ENCODE peak calls at places on chromosomes 6 and 20, in ten cellular contexts. One of them, this sample, is unnamed.

GRCh38 chr6:157194643-157195042 is 128.7 kb downstream of the TMEM242 start:
- DNase-seq in occipital lobe: no peak
- DNase-seq in GM04504: no peak
- DNase-seq in uterus: no peak
- DNase-seq in ACHN: no peak
- DNase-seq in PC-3: peak; percentile 19
- DNase-seq in iPS-NIHi11: no peak
- DNase-seq in AG04450: no peak
- DNase-seq in DMS153: no peak
- DNase-seq in HEK293T: no peak
- DNase-seq in this sample: no peak

GRCh38 chr6:1946583-1946982 is 298.8 kb downstream of the GMDS start:
- DNase-seq in occipital lobe: no peak
- DNase-seq in GM04504: no peak
- DNase-seq in uterus: no peak
- DNase-seq in ACHN: no peak
- DNase-seq in PC-3: no peak
- DNase-seq in iPS-NIHi11: no peak
- DNase-seq in AG04450: no peak
- DNase-seq in DMS153: no peak
- DNase-seq in HEK293T: no peak
- DNase-seq in this sample: no peak

GRCh38 chr6:27096834-27097511 is 150.5 kb upstream of the PRSS16 start:
- DNase-seq in occipital lobe: no peak
- DNase-seq in GM04504: peak; percentile 24
- DNase-seq in uterus: no peak
- DNase-seq in ACHN: no peak
- DNase-seq in PC-3: no peak
- DNase-seq in iPS-NIHi11: peak; percentile 67
- DNase-seq in AG04450: peak; percentile 26
- DNase-seq in DMS153: no peak
- DNase-seq in HEK293T: peak; percentile 38
- DNase-seq in this sample: peak; percentile 3

GRCh38 chr6:132270745-132271414 is 130.4 kb downstream of the MOXD1 start:
- DNase-seq in occipital lobe: no peak
- DNase-seq in GM04504: no peak
- DNase-seq in uterus: no peak
- DNase-seq in ACHN: no peak
- DNase-seq in PC-3: peak; percentile 1
- DNase-seq in iPS-NIHi11: no peak
- DNase-seq in AG04450: no peak
- DNase-seq in DMS153: peak; percentile 76
- DNase-seq in HEK293T: no peak
- DNase-seq in this sample: no peak

GRCh38 chr6:105847433-105847832 is 238.7 kb upstream of the PRDM1 start:
- DNase-seq in occipital lobe: no peak
- DNase-seq in GM04504: no peak
- DNase-seq in uterus: no peak
- DNase-seq in ACHN: no peak
- DNase-seq in PC-3: no peak
- DNase-seq in iPS-NIHi11: no peak
- DNase-seq in AG04450: no peak
- DNase-seq in DMS153: no peak
- DNase-seq in HEK293T: no peak
- DNase-seq in this sample: no peak

GRCh38 chr20:25310921-25311728 is 63.2 kb downstream of the PYGB start:
- DNase-seq in occipital lobe: no peak
- DNase-seq in GM04504: peak; percentile 78
- DNase-seq in uterus: no peak
- DNase-seq in ACHN: peak; percentile 78
- DNase-seq in PC-3: peak; percentile 50
- DNase-seq in iPS-NIHi11: no peak
- DNase-seq in AG04450: peak; percentile 58
- DNase-seq in DMS153: no peak
- DNase-seq in HEK293T: no peak
- DNase-seq in this sample: no peak

GRCh38 chr20:47561603-47562583 is 60.2 kb downstream of the NCOA3 start:
- DNase-seq in occipital lobe: no peak
- DNase-seq in GM04504: no peak
- DNase-seq in uterus: no peak
- DNase-seq in ACHN: no peak
- DNase-seq in PC-3: no peak
- DNase-seq in iPS-NIHi11: no peak
- DNase-seq in AG04450: no peak
- DNase-seq in DMS153: no peak
- DNase-seq in HEK293T: no peak
- DNase-seq in this sample: no peak

GRCh38 chr6:163634514-163635171 is 220.1 kb downstream of the QKI start:
- DNase-seq in occipital lobe: no peak
- DNase-seq in GM04504: no peak
- DNase-seq in uterus: no peak
- DNase-seq in ACHN: no peak
- DNase-seq in PC-3: no peak
- DNase-seq in iPS-NIHi11: no peak
- DNase-seq in AG04450: no peak
- DNase-seq in DMS153: peak; percentile 94
- DNase-seq in HEK293T: no peak
- DNase-seq in this sample: no peak

GRCh38 chr6:170100046-170100445 is 190.8 kb downstream of the DLL1 start:
- DNase-seq in occipital lobe: no peak
- DNase-seq in GM04504: no peak
- DNase-seq in uterus: peak; percentile 3
- DNase-seq in ACHN: no peak
- DNase-seq in PC-3: no peak
- DNase-seq in iPS-NIHi11: no peak
- DNase-seq in AG04450: no peak
- DNase-seq in DMS153: no peak
- DNase-seq in HEK293T: no peak
- DNase-seq in this sample: no peak

GRCh38 chr6:292506-293184 is 358 bp downstream of the DUSP22 start:
- DNase-seq in occipital lobe: no peak
- DNase-seq in GM04504: no peak
- DNase-seq in uterus: peak; percentile 55
- DNase-seq in ACHN: peak; percentile 48
- DNase-seq in PC-3: peak; percentile 36
- DNase-seq in iPS-NIHi11: peak; percentile 70
- DNase-seq in AG04450: no peak
- DNase-seq in DMS153: no peak
- DNase-seq in HEK293T: no peak
- DNase-seq in this sample: peak; percentile 66

GRCh38 chr20:44166008-44166407 is 21.0 kb downstream of the JPH2 start:
- DNase-seq in occipital lobe: no peak
- DNase-seq in GM04504: peak; percentile 65
- DNase-seq in uterus: no peak
- DNase-seq in ACHN: peak; percentile 71
- DNase-seq in PC-3: peak; percentile 98
- DNase-seq in iPS-NIHi11: no peak
- DNase-seq in AG04450: no peak
- DNase-seq in DMS153: no peak
- DNase-seq in HEK293T: no peak
- DNase-seq in this sample: no peak

GRCh38 chr6:128282956-128283355 is 237.4 kb downstream of the PTPRK start:
- DNase-seq in occipital lobe: no peak
- DNase-seq in GM04504: no peak
- DNase-seq in uterus: no peak
- DNase-seq in ACHN: no peak
- DNase-seq in PC-3: no peak
- DNase-seq in iPS-NIHi11: peak; percentile 14
- DNase-seq in AG04450: no peak
- DNase-seq in DMS153: no peak
- DNase-seq in HEK293T: no peak
- DNase-seq in this sample: no peak

This sample was measured in central memory CD4-positive, alpha-beta T cell.